ENCODE peak calls at places on chromosomes 13 and 19, in six cellular contexts. One of them, this sample, is unnamed.

GRCh38 chr19:21604941-21605548 is 99.6 kb downstream of the ZNF429 start:
- DNase-seq in stimulated activated CD8-positive, alpha-beta memory T cell treated with anti-CD3 and anti-CD28 coated beads, Interleukin-2, amount 100 ng/mL, for 48 hours: no peak
- DNase-seq in HT1080: no peak
- DNase-seq in right atrium auricular region: no peak
- DNase-seq in NCI-H345: no peak
- DNase-seq in RPMI8226: no peak
- DNase-seq in this sample: no peak

GRCh38 chr19:46601318-46602224 is at the start of gene CALM3:
- DNase-seq in stimulated activated CD8-positive, alpha-beta memory T cell treated with anti-CD3 and anti-CD28 coated beads, Interleukin-2, amount 100 ng/mL, for 48 hours: no peak
- DNase-seq in HT1080: no peak
- DNase-seq in right atrium auricular region: peak; percentile 57
- DNase-seq in NCI-H345: no peak
- DNase-seq in RPMI8226: no peak
- DNase-seq in this sample: peak; percentile 47

GRCh38 chr19:46018729-46019251 is 4.1 kb downstream of the PGLYRP1 start:
- DNase-seq in HT1080: no peak
- DNase-seq in right atrium auricular region: no peak
- DNase-seq in NCI-H345: no peak
- DNase-seq in RPMI8226: no peak
- DNase-seq in stimulated activated CD8-positive, alpha-beta memory T cell treated with anti-CD3 and anti-CD28 coated beads, Interleukin-2, amount 100 ng/mL, for 48 hours: no peak
- DNase-seq in this sample: no peak

GRCh38 chr19:46878613-46879375 is 18.0 kb downstream of the ARHGAP35 start:
- DNase-seq in right atrium auricular region: no peak
- DNase-seq in NCI-H345: no peak
- DNase-seq in RPMI8226: no peak
- DNase-seq in stimulated activated CD8-positive, alpha-beta memory T cell treated with anti-CD3 and anti-CD28 coated beads, Interleukin-2, amount 100 ng/mL, for 48 hours: no peak
- DNase-seq in HT1080: peak; percentile 94
- DNase-seq in this sample: no peak

GRCh38 chr19:40717880-40718773 is 1.2 kb downstream of the ITPKC start:
- DNase-seq in stimulated activated CD8-positive, alpha-beta memory T cell treated with anti-CD3 and anti-CD28 coated beads, Interleukin-2, amount 100 ng/mL, for 48 hours: no peak
- DNase-seq in NCI-H345: no peak
- DNase-seq in HT1080: no peak
- DNase-seq in right atrium auricular region: no peak
- DNase-seq in RPMI8226: peak; percentile 10
- DNase-seq in this sample: peak; percentile 28

GRCh38 chr19:42272989-42273406 is 3.9 kb downstream of the CIC start:
- DNase-seq in RPMI8226: no peak
- DNase-seq in NCI-H345: no peak
- DNase-seq in HT1080: no peak
- DNase-seq in right atrium auricular region: no peak
- DNase-seq in stimulated activated CD8-positive, alpha-beta memory T cell treated with anti-CD3 and anti-CD28 coated beads, Interleukin-2, amount 100 ng/mL, for 48 hours: no peak
- DNase-seq in this sample: no peak

GRCh38 chr19:15317392-15318011 is 14.8 kb downstream of the BRD4 start:
- DNase-seq in NCI-H345: no peak
- DNase-seq in RPMI8226: no peak
- DNase-seq in stimulated activated CD8-positive, alpha-beta memory T cell treated with anti-CD3 and anti-CD28 coated beads, Interleukin-2, amount 100 ng/mL, for 48 hours: no peak
- DNase-seq in right atrium auricular region: no peak
- DNase-seq in HT1080: no peak
- DNase-seq in this sample: peak; percentile 63

GRCh38 chr19:37329686-37330085 is 41.2 kb upstream of the ZNF527 start:
- DNase-seq in HT1080: no peak
- DNase-seq in right atrium auricular region: no peak
- DNase-seq in NCI-H345: peak; percentile 36
- DNase-seq in stimulated activated CD8-positive, alpha-beta memory T cell treated with anti-CD3 and anti-CD28 coated beads, Interleukin-2, amount 100 ng/mL, for 48 hours: no peak
- DNase-seq in RPMI8226: no peak
- DNase-seq in this sample: no peak

GRCh38 chr19:35291259-35291658 is 702 bp upstream of the MAG start:
- DNase-seq in stimulated activated CD8-positive, alpha-beta memory T cell treated with anti-CD3 and anti-CD28 coated beads, Interleukin-2, amount 100 ng/mL, for 48 hours: no peak
- DNase-seq in right atrium auricular region: no peak
- DNase-seq in HT1080: no peak
- DNase-seq in RPMI8226: no peak
- DNase-seq in NCI-H345: peak; percentile 78
- DNase-seq in this sample: no peak

GRCh38 chr13:49827336-49827735 is 34.9 kb upstream of the KPNA3 start:
- DNase-seq in RPMI8226: no peak
- DNase-seq in right atrium auricular region: no peak
- DNase-seq in HT1080: no peak
- DNase-seq in stimulated activated CD8-positive, alpha-beta memory T cell treated with anti-CD3 and anti-CD28 coated beads, Interleukin-2, amount 100 ng/mL, for 48 hours: no peak
- DNase-seq in NCI-H345: no peak
- DNase-seq in this sample: no peak

GRCh38 chr19:56942749-56943148 is 102.2 kb upstream of the PEG3 start:
- DNase-seq in NCI-H345: no peak
- DNase-seq in HT1080: no peak
- DNase-seq in RPMI8226: no peak
- DNase-seq in right atrium auricular region: no peak
- DNase-seq in stimulated activated CD8-positive, alpha-beta memory T cell treated with anti-CD3 and anti-CD28 coated beads, Interleukin-2, amount 100 ng/mL, for 48 hours: no peak
- DNase-seq in this sample: no peak

GRCh38 chr19:3710265-3710812 is 2.2 kb downstream of the TJP3 start:
- DNase-seq in right atrium auricular region: peak; percentile 66
- DNase-seq in RPMI8226: peak; percentile 83
- DNase-seq in stimulated activated CD8-positive, alpha-beta memory T cell treated with anti-CD3 and anti-CD28 coated beads, Interleukin-2, amount 100 ng/mL, for 48 hours: no peak
- DNase-seq in NCI-H345: peak; percentile 71
- DNase-seq in HT1080: peak; percentile 62
- DNase-seq in this sample: no peak

GRCh38 chr19:27776020-27776419 is 1436.9 kb downstream of the UQCRFS1 start:
- DNase-seq in NCI-H345: no peak
- DNase-seq in stimulated activated CD8-positive, alpha-beta memory T cell treated with anti-CD3 and anti-CD28 coated beads, Interleukin-2, amount 100 ng/mL, for 48 hours: no peak
- DNase-seq in HT1080: peak; percentile 71
- DNase-seq in RPMI8226: peak; percentile 33
- DNase-seq in right atrium auricular region: peak; percentile 50
- DNase-seq in this sample: peak; percentile 53

GRCh38 chr19:15431396-15432017 is 12.7 kb upstream of the AKAP8L start:
- DNase-seq in stimulated activated CD8-positive, alpha-beta memory T cell treated with anti-CD3 and anti-CD28 coated beads, Interleukin-2, amount 100 ng/mL, for 48 hours: no peak
- DNase-seq in right atrium auricular region: no peak
- DNase-seq in RPMI8226: no peak
- DNase-seq in HT1080: no peak
- DNase-seq in NCI-H345: no peak
- DNase-seq in this sample: no peak

GRCh38 chr13:94192576-94192975 is 286.9 kb downstream of the DCT start:
- DNase-seq in stimulated activated CD8-positive, alpha-beta memory T cell treated with anti-CD3 and anti-CD28 coated beads, Interleukin-2, amount 100 ng/mL, for 48 hours: no peak
- DNase-seq in RPMI8226: peak; percentile 25
- DNase-seq in right atrium auricular region: no peak
- DNase-seq in HT1080: peak; percentile 1
- DNase-seq in NCI-H345: no peak
- DNase-seq in this sample: peak; percentile 72

GRCh38 chr13:111119966-111120365 is 4.9 kb downstream of the ARHGEF7 start:
- DNase-seq in HT1080: no peak
- DNase-seq in stimulated activated CD8-positive, alpha-beta memory T cell treated with anti-CD3 and anti-CD28 coated beads, Interleukin-2, amount 100 ng/mL, for 48 hours: no peak
- DNase-seq in NCI-H345: no peak
- DNase-seq in right atrium auricular region: no peak
- DNase-seq in RPMI8226: no peak
- DNase-seq in this sample: no peak

GRCh38 chr19:48296963-48297734 is 27.3 kb downstream of the ZNF114 start:
- DNase-seq in RPMI8226: no peak
- DNase-seq in NCI-H345: no peak
- DNase-seq in stimulated activated CD8-positive, alpha-beta memory T cell treated with anti-CD3 and anti-CD28 coated beads, Interleukin-2, amount 100 ng/mL, for 48 hours: no peak
- DNase-seq in HT1080: no peak
- DNase-seq in right atrium auricular region: no peak
- DNase-seq in this sample: no peak

GRCh38 chr19:13053761-13054604 is 48.7 kb downstream of the LYL1 start:
- DNase-seq in HT1080: peak; percentile 99
- DNase-seq in NCI-H345: no peak
- DNase-seq in RPMI8226: no peak
- DNase-seq in right atrium auricular region: peak; percentile 97
- DNase-seq in stimulated activated CD8-positive, alpha-beta memory T cell treated with anti-CD3 and anti-CD28 coated beads, Interleukin-2, amount 100 ng/mL, for 48 hours: no peak
- DNase-seq in this sample: no peak

GRCh38 chr19:18660051-18660910 is 23.2 kb upstream of the CRTC1 start:
- DNase-seq in HT1080: peak; percentile 72
- DNase-seq in RPMI8226: no peak
- DNase-seq in right atrium auricular region: peak; percentile 97
- DNase-seq in NCI-H345: no peak
- DNase-seq in stimulated activated CD8-positive, alpha-beta memory T cell treated with anti-CD3 and anti-CD28 coated beads, Interleukin-2, amount 100 ng/mL, for 48 hours: no peak
- DNase-seq in this sample: no peak

GRCh38 chr13:30730526-30730925 is 4.8 kb upstream of the ALOX5AP start:
- DNase-seq in stimulated activated CD8-positive, alpha-beta memory T cell treated with anti-CD3 and anti-CD28 coated beads, Interleukin-2, amount 100 ng/mL, for 48 hours: no peak
- DNase-seq in right atrium auricular region: no peak
- DNase-seq in HT1080: no peak
- DNase-seq in RPMI8226: no peak
- DNase-seq in NCI-H345: no peak
- DNase-seq in this sample: no peak

GRCh38 chr13:47252627-47253026 is 355.8 kb upstream of the HTR2A start:
- DNase-seq in RPMI8226: no peak
- DNase-seq in NCI-H345: no peak
- DNase-seq in stimulated activated CD8-positive, alpha-beta memory T cell treated with anti-CD3 and anti-CD28 coated beads, Interleukin-2, amount 100 ng/mL, for 48 hours: no peak
- DNase-seq in HT1080: no peak
- DNase-seq in right atrium auricular region: no peak
- DNase-seq in this sample: no peak

GRCh38 chr13:71858647-71859046 is 8.4 kb downstream of the DACH1 start:
- DNase-seq in HT1080: no peak
- DNase-seq in NCI-H345: no peak
- DNase-seq in stimulated activated CD8-positive, alpha-beta memory T cell treated with anti-CD3 and anti-CD28 coated beads, Interleukin-2, amount 100 ng/mL, for 48 hours: no peak
- DNase-seq in right atrium auricular region: no peak
- DNase-seq in RPMI8226: no peak
- DNase-seq in this sample: no peak

GRCh38 chr13:36445278-36445677 is 13.0 kb downstream of the CCNA1 start:
- DNase-seq in NCI-H345: no peak
- DNase-seq in stimulated activated CD8-positive, alpha-beta memory T cell treated with anti-CD3 and anti-CD28 coated beads, Interleukin-2, amount 100 ng/mL, for 48 hours: no peak
- DNase-seq in right atrium auricular region: no peak
- DNase-seq in RPMI8226: no peak
- DNase-seq in HT1080: no peak
- DNase-seq in this sample: no peak

GRCh38 chr13:76820759-76821158 is 65.4 kb downstream of the KCTD12 start:
- DNase-seq in NCI-H345: no peak
- DNase-seq in right atrium auricular region: peak; percentile 80
- DNase-seq in stimulated activated CD8-positive, alpha-beta memory T cell treated with anti-CD3 and anti-CD28 coated beads, Interleukin-2, amount 100 ng/mL, for 48 hours: no peak
- DNase-seq in HT1080: no peak
- DNase-seq in RPMI8226: no peak
- DNase-seq in this sample: no peak

GRCh38 chr19:16541526-16542044 is 652 bp downstream of the CHERP start:
- DNase-seq in right atrium auricular region: no peak
- DNase-seq in stimulated activated CD8-positive, alpha-beta memory T cell treated with anti-CD3 and anti-CD28 coated beads, Interleukin-2, amount 100 ng/mL, for 48 hours: no peak
- DNase-seq in HT1080: peak; percentile 27
- DNase-seq in NCI-H345: no peak
- DNase-seq in RPMI8226: peak; percentile 32
- DNase-seq in this sample: no peak

GRCh38 chr19:16366433-16367268 is 42.0 kb downstream of the KLF2 start:
- DNase-seq in RPMI8226: peak; percentile 71
- DNase-seq in right atrium auricular region: no peak
- DNase-seq in NCI-H345: no peak
- DNase-seq in HT1080: no peak
- DNase-seq in stimulated activated CD8-positive, alpha-beta memory T cell treated with anti-CD3 and anti-CD28 coated beads, Interleukin-2, amount 100 ng/mL, for 48 hours: no peak
- DNase-seq in this sample: no peak

GRCh38 chr13:113937073-113937472 is 36.8 kb downstream of the C13orf46 start:
- DNase-seq in right atrium auricular region: no peak
- DNase-seq in HT1080: no peak
- DNase-seq in RPMI8226: no peak
- DNase-seq in NCI-H345: no peak
- DNase-seq in stimulated activated CD8-positive, alpha-beta memory T cell treated with anti-CD3 and anti-CD28 coated beads, Interleukin-2, amount 100 ng/mL, for 48 hours: no peak
- DNase-seq in this sample: no peak

GRCh38 chr19:42174188-42174587 is 41.9 kb upstream of the POU2F2 start:
- DNase-seq in HT1080: no peak
- DNase-seq in NCI-H345: no peak
- DNase-seq in right atrium auricular region: no peak
- DNase-seq in stimulated activated CD8-positive, alpha-beta memory T cell treated with anti-CD3 and anti-CD28 coated beads, Interleukin-2, amount 100 ng/mL, for 48 hours: no peak
- DNase-seq in RPMI8226: no peak
- DNase-seq in this sample: no peak

GRCh38 chr19:56748443-56748842 is 76.9 kb upstream of the ZNF835 start:
- DNase-seq in HT1080: no peak
- DNase-seq in stimulated activated CD8-positive, alpha-beta memory T cell treated with anti-CD3 and anti-CD28 coated beads, Interleukin-2, amount 100 ng/mL, for 48 hours: no peak
- DNase-seq in NCI-H345: no peak
- DNase-seq in right atrium auricular region: no peak
- DNase-seq in RPMI8226: peak; percentile 26
- DNase-seq in this sample: no peak

GRCh38 chr13:61727714-61728275 is 312.1 kb upstream of the PCDH20 start:
- DNase-seq in RPMI8226: no peak
- DNase-seq in right atrium auricular region: no peak
- DNase-seq in stimulated activated CD8-positive, alpha-beta memory T cell treated with anti-CD3 and anti-CD28 coated beads, Interleukin-2, amount 100 ng/mL, for 48 hours: no peak
- DNase-seq in NCI-H345: no peak
- DNase-seq in HT1080: peak; percentile 57
- DNase-seq in this sample: no peak

GRCh38 chr19:29323972-29324680 is 111.2 kb upstream of the UQCRFS1 start:
- DNase-seq in stimulated activated CD8-positive, alpha-beta memory T cell treated with anti-CD3 and anti-CD28 coated beads, Interleukin-2, amount 100 ng/mL, for 48 hours: no peak
- DNase-seq in HT1080: no peak
- DNase-seq in RPMI8226: no peak
- DNase-seq in right atrium auricular region: peak; percentile 38
- DNase-seq in NCI-H345: no peak
- DNase-seq in this sample: no peak

GRCh38 chr13:59463023-59463422 is 700.7 kb downstream of the DIAPH3 start:
- DNase-seq in RPMI8226: no peak
- DNase-seq in right atrium auricular region: no peak
- DNase-seq in stimulated activated CD8-positive, alpha-beta memory T cell treated with anti-CD3 and anti-CD28 coated beads, Interleukin-2, amount 100 ng/mL, for 48 hours: no peak
- DNase-seq in HT1080: no peak
- DNase-seq in NCI-H345: no peak
- DNase-seq in this sample: no peak

GRCh38 chr13:43663474-43664090 is 123.2 kb downstream of the ENOX1 start:
- DNase-seq in stimulated activated CD8-positive, alpha-beta memory T cell treated with anti-CD3 and anti-CD28 coated beads, Interleukin-2, amount 100 ng/mL, for 48 hours: no peak
- DNase-seq in RPMI8226: no peak
- DNase-seq in HT1080: no peak
- DNase-seq in right atrium auricular region: no peak
- DNase-seq in NCI-H345: no peak
- DNase-seq in this sample: peak; percentile 40

GRCh38 chr13:25869941-25870340 is 181.9 kb downstream of the SHISA2 start:
- DNase-seq in stimulated activated CD8-positive, alpha-beta memory T cell treated with anti-CD3 and anti-CD28 coated beads, Interleukin-2, amount 100 ng/mL, for 48 hours: no peak
- DNase-seq in NCI-H345: no peak
- DNase-seq in right atrium auricular region: no peak
- DNase-seq in HT1080: no peak
- DNase-seq in RPMI8226: no peak
- DNase-seq in this sample: no peak

GRCh38 chr13:78410847-78411246 is 192.5 kb downstream of the POU4F1 start:
- DNase-seq in HT1080: no peak
- DNase-seq in stimulated activated CD8-positive, alpha-beta memory T cell treated with anti-CD3 and anti-CD28 coated beads, Interleukin-2, amount 100 ng/mL, for 48 hours: no peak
- DNase-seq in RPMI8226: no peak
- DNase-seq in NCI-H345: no peak
- DNase-seq in right atrium auricular region: no peak
- DNase-seq in this sample: no peak